ENCODE peak calls at places on chromosomes 6 and 20, in six cellular contexts. G, D, I, K, F and A are unnamed samples.

GRCh38 chr6:152290693-152291092 is 346.5 kb downstream of the SYNE1 start:
- DNase-seq in G (no peak), D (no peak), I (no peak), K (no peak), F (no peak), A (no peak)

GRCh38 chr6:165308926-165309731 is at the start of gene C6orf118:
- DNase-seq in G (no peak), D (peak), I (no peak), K (peak), F (peak), A (no peak)

GRCh38 chr20:62598761-62599194 is 43.5 kb upstream of the SLCO4A1 start:
- DNase-seq in G (no peak), D (peak), I (no peak), K (no peak), F (no peak), A (peak)

GRCh38 chr6:145247677-145248419 is 487.5 kb downstream of the EPM2A start:
- DNase-seq in G (no peak), D (peak), I (no peak), K (no peak), F (no peak), A (no peak)

GRCh38 chr6:111503194-111503593 is 20.2 kb upstream of the REV3L start:
- DNase-seq in G (no peak), D (no peak), I (no peak), K (no peak), F (no peak), A (no peak)

GRCh38 chr6:150589828-150590227 is 9.9 kb upstream of the PLEKHG1 start:
- DNase-seq in G (no peak), D (no peak), I (no peak), K (no peak), F (no peak), A (no peak)

GRCh38 chr6:169852504-169853195 is 101.2 kb downstream of the ERMARD start:
- DNase-seq in G (no peak), D (no peak), I (no peak), K (peak), F (no peak), A (peak)

GRCh38 chr6:103047567-103047966 is 1654.1 kb downstream of the GRIK2 start:
- DNase-seq in G (no peak), D (no peak), I (no peak), K (no peak), F (no peak), A (no peak)

GRCh38 chr6:149212202-149212601 is 105.3 kb upstream of the TAB2 start:
- DNase-seq in G (no peak), D (no peak), I (no peak), K (no peak), F (no peak), A (no peak)

GRCh38 chr6:145647602-145648001 is 87.7 kb downstream of the EPM2A start:
- DNase-seq in G (no peak), D (no peak), I (no peak), K (no peak), F (no peak), A (no peak)

GRCh38 chr6:133637874-133638273 is 251.0 kb upstream of the TCF21 start:
- DNase-seq in G (no peak), D (no peak), I (no peak), K (no peak), F (no peak), A (no peak)

GRCh38 chr6:3385660-3386151 is 71.1 kb downstream of the SLC22A23 start:
- DNase-seq in G (no peak), D (no peak), I (peak), K (no peak), F (peak), A (no peak)

GRCh38 chr20:25341716-25342680 is 48.6 kb downstream of the ABHD12 start:
- DNase-seq in G (no peak), D (no peak), I (no peak), K (no peak), F (no peak), A (no peak)

GRCh38 chr20:17856837-17857605 is 111.6 kb downstream of the SNX5 start:
- DNase-seq in G (no peak), D (no peak), I (no peak), K (no peak), F (no peak), A (no peak)

GRCh38 chr20:17857639-17858449 is 110.8 kb downstream of the SNX5 start:
- DNase-seq in G (no peak), D (no peak), I (no peak), K (no peak), F (no peak), A (no peak)

GRCh38 chr20:17854307-17854903 is 114.2 kb downstream of the SNX5 start:
- DNase-seq in G (no peak), D (peak), I (no peak), K (no peak), F (no peak), A (peak)

GRCh38 chr20:17858450-17859001 is 110.1 kb downstream of the SNX5 start:
- DNase-seq in G (no peak), D (no peak), I (no peak), K (no peak), F (no peak), A (no peak)

DNA sequence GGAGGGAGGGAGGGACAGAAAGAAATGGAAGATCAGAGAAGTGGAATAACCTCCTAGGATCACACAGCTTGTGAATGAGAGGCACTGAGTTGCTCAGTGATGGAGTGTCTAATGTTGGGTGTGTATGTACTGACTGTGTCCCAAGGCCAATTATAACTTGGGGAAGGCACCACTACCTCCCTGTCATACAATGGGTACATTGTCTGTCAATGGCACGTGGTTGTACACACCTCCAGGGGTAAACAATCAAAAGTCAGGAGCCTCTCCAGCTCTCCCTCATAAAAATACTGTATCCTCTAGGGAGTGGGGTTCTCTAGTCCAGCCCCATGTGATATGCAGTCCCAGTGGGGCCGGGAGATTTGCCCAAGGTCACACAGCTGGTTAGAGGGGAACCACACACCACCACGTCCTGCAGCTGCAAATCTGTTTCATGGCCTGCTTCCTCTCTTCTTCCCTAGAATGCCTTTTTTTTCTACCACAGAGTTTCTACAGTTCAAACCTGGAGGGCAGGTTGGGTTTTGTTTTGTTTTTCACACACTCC is 112.5 kb downstream of the SNX5 start:
- DNase-seq in G (peak), D (no peak), I (no peak), K (no peak), F (no peak), A (peak)
- TF ChIP-seq EP300 in G (peak), D (no peak), I (no peak), K (no peak), F (no peak), A (no peak)

GRCh38 chr6:163835772-163836171 is 421.3 kb downstream of the QKI start:
- DNase-seq in G (no peak), D (no peak), I (no peak), K (no peak), F (no peak), A (no peak)

GRCh38 chr6:163839296-163839695 is 424.8 kb downstream of the QKI start:
- DNase-seq in G (no peak), D (no peak), I (no peak), K (no peak), F (no peak), A (no peak)

GRCh38 chr6:163837681-163838431 is 423.3 kb downstream of the QKI start:
- DNase-seq in G (no peak), D (no peak), I (no peak), K (no peak), F (no peak), A (no peak)

GRCh38 chr6:163834226-163834970 is 419.9 kb downstream of the QKI start:
- DNase-seq in G (no peak), D (no peak), I (no peak), K (no peak), F (no peak), A (no peak)

GRCh38 chr6:163836916-163837660 is 422.6 kb downstream of the QKI start:
- DNase-seq in G (no peak), D (no peak), I (no peak), K (no peak), F (no peak), A (no peak)
- H3K4me3 ChIP-seq in G (no peak), D (no peak), I (no peak), K (no peak), F (peak), A (peak)

GRCh38 chr6:26576407-26576843 is 20.3 kb upstream of the ABT1 start:
- DNase-seq in G (no peak), D (no peak), I (no peak), K (no peak), F (no peak), A (no peak)
- TF ChIP-seq EP300 in G (no peak), D (no peak), I (no peak), K (no peak), F (no peak), A (no peak)

DNA sequence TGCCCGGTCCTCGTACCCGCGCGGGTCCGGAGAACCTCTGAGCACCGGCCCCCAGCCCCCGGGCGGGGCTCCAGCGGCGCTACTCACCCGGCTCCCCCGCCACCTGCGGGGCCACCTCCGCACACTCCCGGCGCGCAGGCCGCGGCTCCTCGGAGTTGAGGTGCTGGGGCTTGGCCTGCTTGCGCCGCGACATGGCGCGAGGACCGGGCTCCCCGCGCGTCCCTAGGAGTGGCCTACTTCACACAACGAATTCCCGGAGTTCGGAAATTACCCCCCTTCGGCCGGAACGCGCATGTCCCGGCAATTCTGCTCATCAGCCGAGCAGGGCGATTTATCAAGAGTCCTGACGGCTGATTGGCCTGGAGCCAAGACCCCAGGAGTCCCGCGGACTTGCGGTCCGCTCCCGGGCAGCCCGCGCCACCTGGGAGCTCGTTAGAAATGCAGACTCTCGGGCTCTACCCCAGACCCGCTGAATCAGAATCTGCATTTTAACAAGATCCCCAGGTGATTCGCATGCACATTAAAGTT is 86.5 kb downstream of the ZFP64 start:
- DNase-seq in G (no peak), D (peak), I (no peak), K (peak), F (peak), A (no peak)
- H3K4me3 ChIP-seq in G (peak), D (peak), I (peak), K (peak), F (peak), A (peak)